ENCODE peak calls at places on chromosomes 7 and 10, in four cellular contexts. H is CD14-positive monocyte, F is OCI-LY7, B is nephron progenitor cell. Y is an unnamed sample.

GRCh38 chr10:30510184-30510931 is 76.4 kb downstream of the MAP3K8 start:
- DNase-seq in H (peak; percentile 57), F (no peak), B (no peak), Y (peak; percentile 62)

GRCh38 chr10:6009159-6009558 is 31.8 kb upstream of the IL15RA start:
- DNase-seq in H (no peak), F (no peak), B (no peak), Y (peak; percentile 95)

GRCh38 chr7:16727736-16728135 is 25.8 kb upstream of the TSPAN13 start:
- DNase-seq in H (no peak), F (no peak), B (no peak), Y (no peak)

GRCh38 chr10:86363184-86363832 is 3.3 kb downstream of the GRID1 start:
- DNase-seq in H (peak; percentile 40), F (no peak), B (peak; percentile 81), Y (no peak)

GRCh38 chr7:25720427-25720826 is 431.6 kb upstream of the NFE2L3 start:
- DNase-seq in H (no peak), F (peak; percentile 14), B (no peak), Y (no peak)

GRCh38 chr10:100913470-100913865 is 705 bp downstream of the SLF2 start:
- DNase-seq in H (no peak), F (no peak), B (no peak), Y (no peak)

GRCh38 chr7:34158754-34159153 is 253.4 kb downstream of the BMPER start:
- DNase-seq in H (no peak), F (no peak), B (no peak), Y (peak; percentile 29)

GRCh38 chr10:8767616-8768015 is 713.1 kb downstream of the GATA3 start:
- DNase-seq in H (no peak), F (no peak), B (no peak), Y (no peak)

GRCh38 chr10:128062331-128062730 is 63.9 kb downstream of the MKI67 start:
- DNase-seq in H (no peak), F (peak; percentile 39), B (peak; percentile 30), Y (no peak)

GRCh38 chr10:97796651-97797050 is 24.9 kb upstream of the SFRP5 start:
- DNase-seq in H (no peak), F (no peak), B (no peak), Y (no peak)

GRCh38 chr7:4998244-4998643 is 39.3 kb upstream of the MMD2 start:
- DNase-seq in H (no peak), F (no peak), B (no peak), Y (no peak)

GRCh38 chr7:4667776-4668509 is 14.2 kb upstream of the FOXK1 start:
- DNase-seq in H (no peak), F (no peak), B (no peak), Y (peak; percentile 74)

GRCh38 chr7:30713397-30713796 is 31.1 kb upstream of the CRHR2 start:
- DNase-seq in H (no peak), F (no peak), B (no peak), Y (peak; percentile 29)

GRCh38 chr7:22296916-22297315 is 60.0 kb downstream of the RAPGEF5 start:
- DNase-seq in H (no peak), F (no peak), B (no peak), Y (no peak)

GRCh38 chr7:140719711-140720110 is 23.2 kb downstream of the NDUFB2 start:
- DNase-seq in H (no peak), F (no peak), B (no peak), Y (peak; percentile 58)

GRCh38 chr7:90167361-90167760 is 13.1 kb downstream of the STEAP1 start:
- DNase-seq in H (no peak), F (no peak), B (no peak), Y (no peak)

GRCh38 chr7:149815661-149816266 is 22.4 kb upstream of the ZNF862 start:
- DNase-seq in H (no peak), F (no peak), B (no peak), Y (no peak)

DNA sequence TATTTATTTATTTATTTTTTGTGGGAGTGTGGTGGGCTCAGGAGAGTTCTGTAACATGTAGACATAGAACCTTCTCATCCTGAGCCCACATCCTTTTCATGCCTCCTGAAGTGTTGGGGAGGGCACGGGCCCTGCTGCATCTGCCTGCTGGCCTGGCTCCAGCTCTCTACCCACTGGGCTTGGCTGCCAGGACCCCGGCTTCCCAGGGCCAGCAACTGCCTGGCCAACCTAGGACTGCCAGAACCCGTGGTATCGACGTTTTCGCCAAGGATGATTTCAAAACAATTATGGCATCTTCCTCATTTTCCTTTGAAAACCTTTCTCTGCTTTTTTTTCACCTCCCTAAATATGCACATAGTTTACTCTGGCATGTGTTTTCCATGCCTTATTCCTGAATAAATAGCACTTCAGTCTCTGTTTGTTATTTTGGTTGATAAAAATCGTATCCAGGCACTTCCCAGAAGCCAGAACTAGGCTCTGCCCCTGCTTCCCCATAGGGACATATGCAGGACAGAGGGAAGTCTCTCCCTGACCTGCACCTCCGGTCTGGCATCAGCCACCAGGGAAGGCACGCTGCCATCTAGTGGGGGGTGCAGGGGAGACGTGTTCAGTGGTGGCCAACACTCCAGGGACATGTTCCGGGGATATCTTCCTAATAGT is 31.0 kb upstream of the ANTXRL start:
- DNase-seq in H (no peak), F (peak; percentile 54), B (peak; percentile 68), Y (peak; percentile 20)
- TF ChIP-seq CTCF in H (peak; percentile 61), F (peak; percentile 87), B (peak; percentile 60), Y (peak; percentile 30)

GRCh38 chr10:68082815-68083395 is 7.8 kb upstream of the HERC4 start:
- DNase-seq in H (no peak), F (no peak), B (no peak), Y (peak; percentile 65)
- TF ChIP-seq CTCF in H (peak; percentile 10), F (peak; percentile 55), B (no peak), Y (peak; percentile 46)

GRCh38 chr10:83942410-83942809 is 196.9 kb upstream of the GHITM start:
- DNase-seq in H (no peak), F (no peak), B (no peak), Y (no peak)
- TF ChIP-seq CTCF in H (no peak), F (no peak), B (no peak), Y (no peak)

DNA sequence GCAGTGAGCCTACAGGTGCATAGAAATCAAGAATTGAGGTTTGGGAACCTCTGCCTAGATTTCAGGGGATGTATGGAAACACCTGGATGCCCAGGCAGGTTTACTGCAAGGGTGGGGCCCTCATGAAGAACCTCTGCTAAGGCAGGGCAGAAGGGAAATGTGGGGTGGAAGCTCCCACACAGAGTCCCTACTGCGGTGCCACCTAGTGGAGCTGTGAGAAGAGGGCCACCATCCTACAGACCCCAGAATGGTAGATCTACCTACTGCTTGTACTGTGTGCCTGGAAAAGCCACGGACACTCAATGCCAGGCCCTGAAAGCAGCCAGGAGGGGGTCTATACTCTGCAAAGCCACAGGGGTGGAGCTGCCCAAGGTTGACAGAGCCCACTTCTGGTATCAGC is 533.5 kb downstream of the GPAM start:
- DNase-seq in H (no peak), F (peak; percentile 6), B (peak; percentile 2), Y (no peak)
- TF ChIP-seq CTCF in H (no peak), F (peak; percentile 46), B (no peak), Y (no peak)

DNA sequence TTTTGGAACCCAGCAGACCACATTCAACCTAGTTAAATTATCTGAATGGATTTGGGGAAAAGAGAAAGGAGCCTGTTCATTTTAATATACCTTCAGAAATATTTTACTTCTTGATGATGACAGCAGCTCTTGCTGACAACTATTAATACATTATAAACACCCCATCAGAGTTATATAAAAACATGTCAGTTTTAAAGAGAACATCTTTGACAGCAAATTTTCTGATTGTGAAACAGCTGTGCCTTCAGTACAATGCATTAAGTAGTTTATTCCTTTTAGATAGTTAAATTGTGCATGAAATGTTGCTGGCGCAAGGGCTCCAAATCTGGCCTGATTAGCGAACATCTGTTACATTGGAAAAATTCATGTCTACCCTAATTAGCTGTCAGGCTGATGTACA is 171.8 kb upstream of the SP8 start:
- DNase-seq in H (no peak), F (no peak), B (no peak), Y (no peak)
- TF ChIP-seq CTCF in H (no peak), F (no peak), B (no peak), Y (no peak)

GRCh38 chr10:79230563-79231249 is 116.6 kb upstream of the PPIF start:
- DNase-seq in H (no peak), F (no peak), B (no peak), Y (no peak)
- TF ChIP-seq CTCF in H (no peak), F (no peak), B (no peak), Y (no peak)

GRCh38 chr10:84237199-84238051 is 3.9 kb downstream of the LRIT1 start:
- DNase-seq in H (no peak), F (no peak), B (peak; percentile 50), Y (no peak)
- TF ChIP-seq CTCF in H (peak; percentile 11), F (peak; percentile 20), B (peak; percentile 46), Y (no peak)

Y was measured in fibroblast of pulmonary artery.